ENCODE peak calls at places on chromosomes 12 and 14, in ten cellular contexts. D is transverse colon; Y is fibroblast of mammary gland; R is CD4-positive, alpha-beta T cell; P is Caki2; G is C1 segment of cervical spinal cord; J is naive thymus-derived CD8-positive, alpha-beta T cell; H is GDM1; Z is astrocyte of the spinal cord; T is amygdala. A is an unnamed sample.
A peak's percentile ranks its signal among the peaks of the same experiment; 100 is the strongest.

GRCh38 chr14:83096092-83096491 is 1562.4 kb upstream of the SEL1L start:
- DNase-seq in D (no peak), Y (peak; percentile 2), R (no peak), P (no peak), G (no peak), J (no peak), H (no peak), Z (peak; percentile 7), T (no peak), A (no peak)

GRCh38 chr12:3041558-3042164 is 35.5 kb upstream of the TSPAN9 start:
- DNase-seq in D (peak; percentile 68), Y (peak; percentile 77), R (peak; percentile 20), P (peak; percentile 74), G (peak; percentile 41), J (peak; percentile 33), H (peak; percentile 68), Z (peak; percentile 80), T (peak; percentile 61), A (peak; percentile 37)

GRCh38 chr14:102503576-102504224 is 5.9 kb downstream of the ANKRD9 start:
- DNase-seq in D (no peak), Y (no peak), R (no peak), P (no peak), G (no peak), J (no peak), H (no peak), Z (no peak), T (no peak), A (no peak)

GRCh38 chr14:74457511-74457910 is 31.5 kb upstream of the SYNDIG1L start:
- DNase-seq in D (no peak), Y (no peak), R (no peak), P (no peak), G (no peak), J (no peak), H (no peak), Z (no peak), T (no peak), A (no peak)

GRCh38 chr12:114403044-114403689 is 2.8 kb downstream of the TBX5 start:
- DNase-seq in D (no peak), Y (peak; percentile 64), R (no peak), P (no peak), G (no peak), J (no peak), H (no peak), Z (no peak), T (no peak), A (no peak)

GRCh38 chr14:64983439-64984310 is 3.0 kb upstream of the FNTB start:
- DNase-seq in D (peak; percentile 33), Y (peak; percentile 67), R (no peak), P (peak; percentile 33), G (no peak), J (peak; percentile 31), H (peak; percentile 25), Z (peak; percentile 72), T (no peak), A (peak; percentile 43)

GRCh38 chr14:103330536-103330935 is 3.5 kb upstream of the EIF5 start:
- DNase-seq in D (no peak), Y (no peak), R (no peak), P (no peak), G (no peak), J (no peak), H (no peak), Z (no peak), T (no peak), A (no peak)

GRCh38 chr12:74393265-74393664 is 144.4 kb upstream of the ATXN7L3B start:
- DNase-seq in D (no peak), Y (no peak), R (no peak), P (no peak), G (no peak), J (no peak), H (no peak), Z (no peak), T (no peak), A (no peak)

GRCh38 chr12:104345234-104346066 is 41.9 kb downstream of the EID3 start:
- DNase-seq in D (no peak), Y (no peak), R (no peak), P (no peak), G (no peak), J (no peak), H (no peak), Z (no peak), T (no peak), A (no peak)

GRCh38 chr12:92363295-92364146 is 217.9 kb upstream of the BTG1 start:
- DNase-seq in D (peak; percentile 50), Y (peak; percentile 46), R (peak; percentile 34), P (no peak), G (peak; percentile 58), J (peak; percentile 49), H (peak; percentile 6), Z (peak; percentile 27), T (no peak), A (no peak)

GRCh38 chr12:104292872-104293794 is 10.4 kb upstream of the EID3 start:
- DNase-seq in D (no peak), Y (no peak), R (no peak), P (peak; percentile 48), G (no peak), J (no peak), H (no peak), Z (no peak), T (no peak), A (no peak)

A was measured in prostate gland.